ENCODE peak calls at places on chromosomes 5 and 9, in six cellular contexts. F is HepG2; Y is naive thymus-derived CD4-positive, alpha-beta T cell; K is MM.1S; M is adrenal gland; W is suprapubic skin. G is an unnamed sample. For H3K9me3, the result is how much of the 10 kb centered on the place peaks cover.

GRCh38 chr9:130053504-130054427 is at the start of gene GPR107:
- DNase-seq in F (peak), Y (peak), K (peak), M (peak), W (peak), G (peak)

GRCh38 chr9:126479515-126479914 is 134.2 kb upstream of the LMX1B start:
- DNase-seq in F (no peak), Y (no peak), K (no peak), M (no peak), W (no peak), G (no peak)

GRCh38 chr9:744046-744712 is 97.3 kb upstream of the DMRT1 start:
- DNase-seq in F (no peak), Y (no peak), K (no peak), M (no peak), W (no peak), G (no peak)

GRCh38 chr9:99430301-99430700 is 208.2 kb downstream of the SEC61B start:
- DNase-seq in F (no peak), Y (no peak), K (no peak), M (no peak), W (no peak), G (no peak)

GRCh38 chr9:22893196-22893843 is 446.7 kb downstream of the DMRTA1 start:
- DNase-seq in F (no peak), Y (no peak), K (no peak), M (no peak), W (no peak), G (no peak)

GRCh38 chr5:118698774-118699173 is 289.6 kb downstream of the DTWD2 start:
- DNase-seq in F (no peak), Y (no peak), K (no peak), M (no peak), W (no peak), G (peak)

GRCh38 chr5:174844971-174845370 is 120.6 kb downstream of the MSX2 start:
- DNase-seq in F (no peak), Y (no peak), K (no peak), M (no peak), W (no peak), G (no peak)

GRCh38 chr9:76717611-76718010 is 46.6 kb upstream of the PCA3 start:
- DNase-seq in F (no peak), Y (no peak), K (no peak), M (peak), W (no peak), G (no peak)

GRCh38 chr5:132267931-132268501 is 10.5 kb downstream of the PDLIM4 start:
- DNase-seq in F (peak), Y (no peak), K (no peak), M (no peak), W (no peak), G (no peak)

GRCh38 chr9:36492849-36493248 is 79.8 kb upstream of the MELK start:
- DNase-seq in F (no peak), Y (peak), K (no peak), M (no peak), W (no peak), G (no peak)

DNA sequence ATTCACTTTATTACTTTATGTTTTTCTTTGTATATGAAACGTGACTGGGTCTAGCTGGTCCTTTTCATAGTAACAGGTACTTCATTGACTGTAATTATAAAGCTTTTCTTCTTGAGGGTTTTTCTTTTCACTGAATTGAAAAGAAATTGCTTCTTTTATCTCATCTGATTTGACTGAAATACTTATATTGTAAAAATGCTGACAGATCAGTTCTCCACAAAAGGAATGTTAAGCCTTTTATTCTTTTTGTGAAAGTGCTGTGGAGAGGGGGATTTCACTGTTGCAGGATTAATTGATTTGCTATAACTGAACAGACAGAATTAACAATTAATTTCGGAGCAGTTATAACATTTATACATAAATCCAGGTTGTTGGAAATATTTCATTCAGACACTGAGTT is 2043.6 kb upstream of the C9orf72 start:
- DNase-seq in F (no peak), Y (no peak), K (peak), M (no peak), W (no peak), G (no peak)
- H3K9me3 ChIP-seq in F (under half), Y (under half), K (under half), M (under half), W (under half), G (under half)

GRCh38 chr9:93702261-93702660 is 125.9 kb downstream of the PHF2 start:
- DNase-seq in F (no peak), Y (no peak), K (no peak), M (no peak), W (no peak), G (no peak)
- H3K9me3 ChIP-seq in F (under half), Y (under half), K (under half), M (under half), W (under half), G (under half)

GRCh38 chr5:2284678-2285077 is 402.0 kb upstream of the IRX4 start:
- DNase-seq in F (no peak), Y (no peak), K (no peak), M (no peak), W (no peak), G (no peak)
- H3K9me3 ChIP-seq in F (under half), Y (under half), K (under half), M (under half), W (under half), G (under half)

DNA sequence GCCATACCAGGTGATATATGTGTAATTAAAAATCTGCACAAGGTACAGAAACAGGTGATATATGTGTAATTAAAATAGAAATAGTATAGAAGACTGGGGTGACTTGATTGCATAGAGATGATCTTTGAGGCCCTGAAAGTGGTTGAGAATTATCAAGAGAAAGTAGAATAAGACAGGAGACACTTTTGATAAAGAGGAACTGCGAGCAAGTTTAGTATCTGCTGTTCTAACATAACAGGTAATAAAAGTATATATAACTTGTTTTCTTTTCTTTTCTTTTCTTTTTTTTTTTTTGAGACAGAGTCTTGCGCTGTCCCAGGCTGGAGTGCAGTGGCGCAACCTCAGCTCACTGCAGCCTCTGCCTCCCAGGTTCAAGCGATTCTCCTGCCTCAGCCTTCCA is 5.4 kb downstream of the SNX2 start:
- DNase-seq in F (no peak), Y (no peak), K (no peak), M (no peak), W (no peak), G (no peak)
- H3K9me3 ChIP-seq in F (under half), Y (under half), K (under half), M (under half), W (under half), G (under half)

GRCh38 chr5:179290681-179291540 is 54.4 kb downstream of the ADAMTS2 start:
- DNase-seq in F (no peak), Y (no peak), K (no peak), M (no peak), W (peak), G (peak)
- H3K9me3 ChIP-seq in F (under half), Y (under half), K (under half), M (under half), W (under half), G (under half)

DNA sequence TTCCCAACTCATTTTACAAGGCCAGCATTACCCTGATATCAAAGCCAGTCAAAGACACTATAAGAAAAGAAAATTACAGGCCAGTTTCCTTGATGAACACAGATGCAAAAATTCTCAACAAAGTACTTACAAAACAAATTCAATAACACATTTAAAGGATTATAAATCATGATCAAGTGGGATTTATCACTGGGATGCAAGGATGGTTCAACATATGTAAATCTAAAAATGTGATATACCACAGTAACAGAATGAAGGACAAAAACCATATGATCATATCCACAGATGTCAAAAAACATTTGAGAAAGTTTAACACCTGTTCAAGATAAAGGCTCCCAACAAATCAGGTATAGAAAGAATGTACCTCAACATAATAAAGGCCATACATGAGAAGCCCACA is 130.6 kb downstream of the NDUFS4 start:
- DNase-seq in F (no peak), Y (no peak), K (no peak), M (no peak), W (no peak), G (no peak)
- H3K9me3 ChIP-seq in F (under half), Y (under half), K (under half), M (under half), W (under half), G (under half)

DNA sequence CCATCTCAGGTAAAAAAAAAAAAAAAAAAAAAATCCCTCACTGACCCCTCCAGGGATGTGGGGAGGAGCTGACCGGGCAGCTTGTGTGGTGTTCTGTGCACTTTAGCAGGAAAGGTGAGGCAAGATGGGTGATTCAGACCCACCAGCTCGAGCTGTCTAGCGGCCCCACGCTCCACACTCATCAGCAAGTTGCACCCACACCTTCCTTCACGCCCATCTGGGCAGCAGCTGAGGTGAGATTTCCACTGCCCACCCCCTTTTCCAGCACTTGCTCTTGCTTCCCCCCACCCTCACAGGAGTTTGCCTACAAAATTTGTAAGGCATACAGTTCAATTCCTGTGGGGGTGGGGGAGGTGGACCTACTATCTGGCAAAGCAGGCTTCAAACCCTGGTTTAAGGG is 58.7 kb upstream of the ZNF354B start:
- DNase-seq in F (no peak), Y (no peak), K (no peak), M (no peak), W (no peak), G (no peak)
- H3K9me3 ChIP-seq in F (under half), Y (under half), K (under half), M (under half), W (under half), G (under half)

GRCh38 chr9:135379540-135380267 is 99.9 kb upstream of the PPP1R26 start:
- DNase-seq in F (no peak), Y (no peak), K (no peak), M (no peak), W (no peak), G (no peak)
- H3K9me3 ChIP-seq in F (under half), Y (under half), K (under half), M (under half), W (under half), G (under half)

GRCh38 chr5:130532786-130533185 is 628.5 kb downstream of the CHSY3 start:
- DNase-seq in F (no peak), Y (no peak), K (no peak), M (no peak), W (no peak), G (no peak)
- H3K9me3 ChIP-seq in F (under half), Y (under half), K (under half), M (under half), W (under half), G (under half)

GRCh38 chr5:153939101-153939500 is 99.6 kb downstream of the FAM114A2 start:
- DNase-seq in F (no peak), Y (no peak), K (no peak), M (no peak), W (no peak), G (no peak)
- H3K9me3 ChIP-seq in F (under half), Y (under half), K (under half), M (under half), W (under half), G (under half)